ENCODE peak calls at places on chromosomes 12 and 14, in four cellular contexts. One of them, this sample, is unnamed.

GRCh38 chr14:105411017-105411941 is 8.3 kb upstream of the MTA1 start:
- DNase-seq in HepG2: no peak
- DNase-seq in H1: no peak
- DNase-seq in endothelial cell of umbilical vein: peak; percentile 24
- DNase-seq in this sample: no peak

GRCh38 chr12:4856556-4856955 is 53.1 kb upstream of the KCNA1 start:
- DNase-seq in endothelial cell of umbilical vein: no peak
- DNase-seq in H1: no peak
- DNase-seq in HepG2: no peak
- DNase-seq in this sample: no peak

GRCh38 chr14:33679461-33680225 is 271.2 kb downstream of the EGLN3 start:
- DNase-seq in HepG2: no peak
- DNase-seq in endothelial cell of umbilical vein: peak; percentile 71
- DNase-seq in H1: no peak
- DNase-seq in this sample: no peak

GRCh38 chr12:49491823-49492222 is 47.0 kb upstream of the KCNH3 start:
- DNase-seq in endothelial cell of umbilical vein: no peak
- DNase-seq in HepG2: no peak
- DNase-seq in H1: no peak
- DNase-seq in this sample: no peak

GRCh38 chr14:64253672-64254071 is 40.5 kb downstream of the ESR2 start:
- DNase-seq in HepG2: no peak
- DNase-seq in H1: no peak
- DNase-seq in endothelial cell of umbilical vein: peak; percentile 84
- DNase-seq in this sample: no peak

GRCh38 chr12:48454675-48455074 is 17.7 kb upstream of the ANP32D start:
- DNase-seq in endothelial cell of umbilical vein: peak; percentile 59
- DNase-seq in H1: no peak
- DNase-seq in HepG2: peak; percentile 5
- DNase-seq in this sample: peak; percentile 31

GRCh38 chr14:36583242-36584166 is 1.1 kb upstream of the NKX2-8 start:
- DNase-seq in H1: no peak
- DNase-seq in HepG2: no peak
- DNase-seq in endothelial cell of umbilical vein: no peak
- DNase-seq in this sample: no peak

GRCh38 chr12:120529641-120530314 is 820 bp upstream of the COQ5 start:
- DNase-seq in HepG2: peak; percentile 68
- DNase-seq in H1: no peak
- DNase-seq in endothelial cell of umbilical vein: peak; percentile 73
- DNase-seq in this sample: peak; percentile 41

GRCh38 chr12:98470469-98471082 is 44.8 kb upstream of the TMPO start:
- DNase-seq in endothelial cell of umbilical vein: no peak
- DNase-seq in H1: no peak
- DNase-seq in HepG2: no peak
- DNase-seq in this sample: no peak

GRCh38 chr12:10562306-10562933 is 51.0 kb downstream of the MAGOHB start:
- DNase-seq in H1: no peak
- DNase-seq in HepG2: peak; percentile 16
- DNase-seq in endothelial cell of umbilical vein: peak; percentile 72
- DNase-seq in this sample: peak; percentile 48

GRCh38 chr14:91173221-91173670 is 59.4 kb downstream of the DGLUCY start:
- DNase-seq in HepG2: peak; percentile 62
- DNase-seq in endothelial cell of umbilical vein: peak; percentile 74
- DNase-seq in H1: peak; percentile 63
- DNase-seq in this sample: peak; percentile 45

GRCh38 chr14:104977681-104978647 is at the start of gene AHNAK2:
- DNase-seq in endothelial cell of umbilical vein: peak; percentile 68
- DNase-seq in HepG2: peak; percentile 69
- DNase-seq in H1: peak; percentile 59
- DNase-seq in this sample: peak; percentile 68

GRCh38 chr14:105309371-105309770 is 5.2 kb upstream of the PACS2 start:
- DNase-seq in endothelial cell of umbilical vein: no peak
- DNase-seq in HepG2: no peak
- DNase-seq in H1: no peak
- DNase-seq in this sample: no peak

GRCh38 chr12:15474766-15475165 is 152.5 kb downstream of the PTPRO start:
- DNase-seq in endothelial cell of umbilical vein: no peak
- DNase-seq in HepG2: no peak
- DNase-seq in H1: no peak
- DNase-seq in this sample: no peak

GRCh38 chr12:96368233-96368632 is 32.0 kb downstream of the CDK17 start:
- DNase-seq in endothelial cell of umbilical vein: peak; percentile 81
- DNase-seq in H1: no peak
- DNase-seq in HepG2: no peak
- DNase-seq in this sample: no peak

GRCh38 chr14:84493779-84494178 is 1036.2 kb upstream of the FLRT2 start:
- DNase-seq in endothelial cell of umbilical vein: no peak
- DNase-seq in HepG2: no peak
- DNase-seq in H1: no peak
- DNase-seq in this sample: no peak

GRCh38 chr12:14211829-14212455 is 153.5 kb upstream of the ATF7IP start:
- DNase-seq in endothelial cell of umbilical vein: no peak
- DNase-seq in H1: no peak
- DNase-seq in HepG2: no peak
- DNase-seq in this sample: no peak

GRCh38 chr14:67510121-67510520 is 21.6 kb upstream of the TMEM229B start:
- DNase-seq in endothelial cell of umbilical vein: no peak
- DNase-seq in HepG2: no peak
- DNase-seq in H1: no peak
- DNase-seq in this sample: no peak
- H3K4me2 ChIP-seq in endothelial cell of umbilical vein: no peak overlapping the region
- H3K4me2 ChIP-seq in HepG2: no peak overlapping the region
- H3K4me2 ChIP-seq in H1: no peak overlapping the region
- H3K4me2 ChIP-seq in this sample: no peak overlapping the region

DNA sequence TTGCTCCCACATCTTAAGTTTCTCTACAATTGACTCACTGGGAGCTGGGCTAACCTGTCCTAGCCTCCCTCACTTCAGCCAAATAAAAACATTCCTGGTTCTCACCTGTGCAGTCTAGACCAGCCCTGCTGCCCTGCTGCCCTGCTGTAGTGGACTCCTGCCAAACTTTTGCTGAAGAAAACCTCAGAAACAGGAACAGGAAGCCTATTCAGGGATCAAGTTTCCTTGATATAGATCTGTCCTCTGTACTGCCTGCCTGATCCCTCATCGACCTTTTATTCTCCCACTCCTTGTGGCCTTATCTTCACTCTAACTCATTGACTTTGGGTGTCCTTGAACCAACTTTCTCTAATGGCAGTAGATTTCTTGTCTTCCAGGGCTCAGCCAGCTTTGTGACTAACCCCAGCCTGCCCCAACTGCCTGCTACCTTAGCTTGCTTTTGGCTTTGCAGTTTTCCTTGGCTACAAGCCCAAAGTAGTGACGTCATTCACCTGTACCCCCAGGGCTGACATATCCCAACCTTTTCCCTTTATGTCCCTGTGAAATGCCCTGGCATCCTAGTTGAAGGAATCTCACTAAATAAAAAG is 234.8 kb downstream of the DUSP6 start:
- DNase-seq in H1: no peak
- DNase-seq in endothelial cell of umbilical vein: peak; percentile 68
- DNase-seq in HepG2: peak; percentile 3
- DNase-seq in this sample: peak; percentile 80
- H3K27ac ChIP-seq in H1: no peak overlapping the region
- H3K27ac ChIP-seq in endothelial cell of umbilical vein: no peak overlapping the region
- H3K27ac ChIP-seq in HepG2: no peak overlapping the region
- H3K27ac ChIP-seq in this sample: peak overlapping the region; percentile 20

GRCh38 chr14:69303086-69303485 is 43.1 kb downstream of the GALNT16 start:
- DNase-seq in endothelial cell of umbilical vein: no peak
- DNase-seq in HepG2: no peak
- DNase-seq in H1: no peak
- DNase-seq in this sample: no peak
- TF ChIP-seq MAX in endothelial cell of umbilical vein: no peak
- TF ChIP-seq MAX in HepG2: no peak
- TF ChIP-seq MAX in H1: no peak
- TF ChIP-seq MAX in this sample: no peak

GRCh38 chr12:100229876-100230275 is 29.3 kb downstream of the ACTR6 start:
- DNase-seq in HepG2: no peak
- DNase-seq in endothelial cell of umbilical vein: no peak
- DNase-seq in H1: no peak
- DNase-seq in this sample: no peak

GRCh38 chr12:100234166-100234565 is 32.7 kb downstream of the DEPDC4 start:
- DNase-seq in H1: no peak
- DNase-seq in HepG2: no peak
- DNase-seq in endothelial cell of umbilical vein: peak; percentile 8
- DNase-seq in this sample: no peak

GRCh38 chr12:100238801-100239200 is 28.1 kb downstream of the DEPDC4 start:
- DNase-seq in HepG2: no peak
- DNase-seq in endothelial cell of umbilical vein: no peak
- DNase-seq in H1: no peak
- DNase-seq in this sample: no peak

GRCh38 chr12:100239589-100239988 is 27.3 kb downstream of the DEPDC4 start:
- DNase-seq in endothelial cell of umbilical vein: no peak
- DNase-seq in H1: no peak
- DNase-seq in HepG2: no peak
- DNase-seq in this sample: no peak

GRCh38 chr12:100234591-100235304 is 32.1 kb downstream of the DEPDC4 start:
- DNase-seq in H1: no peak
- DNase-seq in endothelial cell of umbilical vein: peak; percentile 58
- DNase-seq in HepG2: peak; percentile 44
- DNase-seq in this sample: peak; percentile 29
- H3K4me2 ChIP-seq in H1: no peak overlapping the region
- H3K4me2 ChIP-seq in endothelial cell of umbilical vein: no peak overlapping the region
- H3K4me2 ChIP-seq in HepG2: no peak overlapping the region
- H3K4me2 ChIP-seq in this sample: no peak overlapping the region

GRCh38 chr12:109951136-109951535 is 45.0 kb downstream of the GIT2 start:
- DNase-seq in H1: no peak
- DNase-seq in HepG2: no peak
- DNase-seq in endothelial cell of umbilical vein: no peak
- DNase-seq in this sample: peak; percentile 31

GRCh38 chr12:109950625-109951024 is 45.5 kb downstream of the GIT2 start:
- DNase-seq in endothelial cell of umbilical vein: no peak
- DNase-seq in HepG2: no peak
- DNase-seq in H1: no peak
- DNase-seq in this sample: no peak

GRCh38 chr12:109952873-109953272 is 43.3 kb downstream of the GIT2 start:
- DNase-seq in endothelial cell of umbilical vein: no peak
- DNase-seq in H1: no peak
- DNase-seq in HepG2: no peak
- DNase-seq in this sample: no peak

GRCh38 chr12:109952160-109952858 is 43.9 kb downstream of the GIT2 start:
- DNase-seq in HepG2: no peak
- DNase-seq in endothelial cell of umbilical vein: no peak
- DNase-seq in H1: no peak
- DNase-seq in this sample: no peak

DNA sequence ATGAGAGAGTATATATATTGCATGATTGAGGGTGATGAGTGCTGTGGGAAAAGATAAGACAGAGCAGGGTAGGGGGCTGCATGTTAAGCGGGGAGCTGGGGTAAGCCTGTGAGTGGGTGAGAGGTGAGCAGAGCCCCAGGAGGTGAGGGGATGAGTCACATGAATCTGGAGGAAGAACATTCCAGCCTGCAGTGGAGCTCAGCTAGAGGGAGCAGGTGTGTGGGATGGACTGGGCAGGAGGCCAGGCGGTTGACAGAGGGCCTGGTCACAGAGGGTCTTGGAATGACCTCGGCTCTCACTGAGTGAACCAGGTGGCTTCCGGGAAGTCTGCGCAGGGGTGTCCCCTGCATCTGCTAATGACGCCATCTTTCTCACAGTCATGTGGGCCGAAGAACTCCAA is 44.4 kb downstream of the GIT2 start:
- DNase-seq in endothelial cell of umbilical vein: no peak
- DNase-seq in H1: no peak
- DNase-seq in HepG2: no peak
- DNase-seq in this sample: peak; percentile 69
- H3K27ac ChIP-seq in endothelial cell of umbilical vein: no peak overlapping the region
- H3K27ac ChIP-seq in H1: no peak overlapping the region
- H3K27ac ChIP-seq in HepG2: no peak overlapping the region
- H3K27ac ChIP-seq in this sample: peak overlapping the region; percentile 92

DNA sequence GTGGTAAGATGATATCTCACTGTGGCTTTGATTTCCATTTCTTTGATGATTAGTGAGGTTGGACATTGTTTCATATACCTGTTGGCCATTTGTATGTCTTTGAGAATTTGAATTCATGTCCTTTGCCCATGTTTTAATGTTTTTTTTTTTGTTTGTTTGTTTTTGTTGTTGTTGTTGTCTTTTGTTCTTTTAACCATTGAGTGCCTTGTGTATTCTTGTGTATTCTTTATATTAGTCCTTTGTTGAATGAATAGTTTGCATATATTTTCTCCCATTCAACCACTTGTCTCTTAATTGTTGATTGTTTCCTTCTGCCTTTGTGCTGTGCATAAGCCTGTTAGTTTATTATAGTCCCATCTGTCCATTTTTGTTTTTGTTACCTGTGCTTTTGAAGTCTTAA is 71.9 kb downstream of the FBXO33 start:
- DNase-seq in H1: no peak
- DNase-seq in HepG2: no peak
- DNase-seq in endothelial cell of umbilical vein: no peak
- DNase-seq in this sample: no peak
- TF ChIP-seq MAX in H1: no peak
- TF ChIP-seq MAX in HepG2: no peak
- TF ChIP-seq MAX in endothelial cell of umbilical vein: no peak
- TF ChIP-seq MAX in this sample: no peak

GRCh38 chr12:100593490-100593889 is 20.0 kb downstream of the GAS2L3 start:
- DNase-seq in H1: no peak
- DNase-seq in HepG2: peak; percentile 65
- DNase-seq in endothelial cell of umbilical vein: peak; percentile 46
- DNase-seq in this sample: no peak
- H3K4me2 ChIP-seq in H1: no peak overlapping the region
- H3K4me2 ChIP-seq in HepG2: peak overlapping the region; percentile 60
- H3K4me2 ChIP-seq in endothelial cell of umbilical vein: peak overlapping the region; percentile 37
- H3K4me2 ChIP-seq in this sample: no peak overlapping the region

GRCh38 chr12:122528582-122528981 is 1.5 kb downstream of the KNTC1 start:
- DNase-seq in HepG2: no peak
- DNase-seq in endothelial cell of umbilical vein: no peak
- DNase-seq in H1: no peak
- DNase-seq in this sample: no peak

GRCh38 chr12:122523846-122524718 is 2.7 kb downstream of the RSRC2 start:
- DNase-seq in HepG2: no peak
- DNase-seq in H1: no peak
- DNase-seq in endothelial cell of umbilical vein: no peak
- DNase-seq in this sample: no peak

GRCh38 chr12:122526683-122527477 is at the start of the genes KNTC1 and RSRC2:
- DNase-seq in endothelial cell of umbilical vein: peak; percentile 100
- DNase-seq in H1: peak; percentile 98
- DNase-seq in HepG2: peak; percentile 99
- DNase-seq in this sample: peak; percentile 99

GRCh38 chr12:122528992-122529391 is 1.9 kb downstream of the KNTC1 start:
- DNase-seq in HepG2: no peak
- DNase-seq in endothelial cell of umbilical vein: no peak
- DNase-seq in H1: no peak
- DNase-seq in this sample: no peak

GRCh38 chr12:122527478-122527944 is 462 bp downstream of the KNTC1 start:
- DNase-seq in H1: no peak
- DNase-seq in endothelial cell of umbilical vein: peak; percentile 63
- DNase-seq in HepG2: no peak
- DNase-seq in this sample: no peak
- H3K27ac ChIP-seq in H1: peak overlapping the region; percentile 96
- H3K27ac ChIP-seq in endothelial cell of umbilical vein: peak overlapping the region; percentile 58
- H3K27ac ChIP-seq in HepG2: peak overlapping the region; percentile 100
- H3K27ac ChIP-seq in this sample: peak overlapping the region; percentile 62

DNA sequence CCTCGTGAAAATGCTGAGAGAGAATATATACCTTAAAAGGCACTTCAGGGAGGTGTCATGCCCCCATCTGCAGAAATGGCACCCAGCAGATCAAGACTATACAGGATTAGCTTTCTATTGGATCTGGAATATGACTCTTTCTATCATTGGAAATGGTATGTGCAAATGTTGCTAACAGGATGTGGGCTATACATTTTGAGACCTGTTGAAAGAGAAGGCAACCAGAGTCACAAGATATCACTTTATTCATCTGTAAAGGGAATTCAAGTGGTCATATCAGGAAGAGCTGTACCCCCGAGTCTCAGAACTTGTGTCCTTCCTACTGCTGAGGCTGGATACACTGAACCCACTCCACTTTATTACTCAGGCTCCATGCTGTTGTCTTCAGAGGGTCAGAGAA is 46.1 kb upstream of the FRMD6 start:
- DNase-seq in endothelial cell of umbilical vein: no peak
- DNase-seq in HepG2: no peak
- DNase-seq in H1: no peak
- DNase-seq in this sample: no peak
- TF ChIP-seq MAX in endothelial cell of umbilical vein: no peak
- TF ChIP-seq MAX in HepG2: no peak
- TF ChIP-seq MAX in H1: no peak
- TF ChIP-seq MAX in this sample: no peak